ENCODE peak calls at places on chromosomes 6 and 20, in five cellular contexts. E is HCT116; H is CD4-positive, alpha-beta memory T cell; Z is SJSA1; C is heart right ventricle. B is an unnamed sample. For H3K9me3, the result is how much of the 10 kb centered on the place peaks cover.

GRCh38 chr6:49676671-49677281 is 36.6 kb downstream of the CRISP2 start:
- DNase-seq in Z (no peak), C (no peak), H (no peak), E (no peak), B (no peak)

GRCh38 chr6:89944826-89945407 is 50.6 kb downstream of the GJA10 start:
- DNase-seq in Z (no peak), H (peak), E (peak), C (no peak), B (no peak)

GRCh38 chr20:59835057-59835447 is 98.4 kb downstream of the SYCP2 start:
- DNase-seq in C (no peak), Z (peak), E (no peak), H (no peak), B (no peak)

GRCh38 chr6:116840091-116840490 is 11.2 kb upstream of the GPRC6A start:
- DNase-seq in H (no peak), Z (no peak), C (no peak), E (no peak), B (no peak)

GRCh38 chr20:58130156-58130555 is 98.3 kb downstream of the ANKRD60 start:
- DNase-seq in C (no peak), H (no peak), Z (no peak), E (no peak), B (no peak)

GRCh38 chr6:136527831-136528230 is 22.4 kb downstream of the MAP7 start:
- DNase-seq in H (no peak), C (no peak), E (no peak), Z (no peak), B (no peak)

GRCh38 chr6:35710241-35710847 is 21.6 kb upstream of the FKBP5 start:
- DNase-seq in Z (no peak), C (no peak), E (no peak), H (peak), B (no peak)

GRCh38 chr20:45450097-45450818 is 19.3 kb upstream of the WFDC2 start:
- DNase-seq in C (no peak), E (peak), H (peak), Z (no peak), B (no peak)

GRCh38 chr6:8064638-8065518 is 689 bp upstream of the BLOC1S5 start:
- DNase-seq in Z (no peak), C (no peak), H (no peak), E (no peak), B (no peak)

GRCh38 chr6:1104988-1105670 is 206.8 kb upstream of the FOXQ1 start:
- DNase-seq in E (no peak), H (no peak), C (no peak), Z (no peak), B (no peak)

GRCh38 chr6:53151676-53152075 is 3.0 kb upstream of the GCM1 start:
- DNase-seq in C (no peak), E (peak), H (no peak), Z (no peak), B (peak)

GRCh38 chr6:152845421-152845820 is 94.8 kb downstream of the VIP start:
- DNase-seq in H (no peak), Z (no peak), E (no peak), C (no peak), B (no peak)

GRCh38 chr20:31392836-31393235 is 2.4 kb upstream of the DEFB119 start:
- DNase-seq in H (no peak), C (no peak), Z (no peak), E (no peak), B (no peak)
- H3K9me3 ChIP-seq in H (under half), C (under half), Z (under half), E (under half), B (under half)

DNA sequence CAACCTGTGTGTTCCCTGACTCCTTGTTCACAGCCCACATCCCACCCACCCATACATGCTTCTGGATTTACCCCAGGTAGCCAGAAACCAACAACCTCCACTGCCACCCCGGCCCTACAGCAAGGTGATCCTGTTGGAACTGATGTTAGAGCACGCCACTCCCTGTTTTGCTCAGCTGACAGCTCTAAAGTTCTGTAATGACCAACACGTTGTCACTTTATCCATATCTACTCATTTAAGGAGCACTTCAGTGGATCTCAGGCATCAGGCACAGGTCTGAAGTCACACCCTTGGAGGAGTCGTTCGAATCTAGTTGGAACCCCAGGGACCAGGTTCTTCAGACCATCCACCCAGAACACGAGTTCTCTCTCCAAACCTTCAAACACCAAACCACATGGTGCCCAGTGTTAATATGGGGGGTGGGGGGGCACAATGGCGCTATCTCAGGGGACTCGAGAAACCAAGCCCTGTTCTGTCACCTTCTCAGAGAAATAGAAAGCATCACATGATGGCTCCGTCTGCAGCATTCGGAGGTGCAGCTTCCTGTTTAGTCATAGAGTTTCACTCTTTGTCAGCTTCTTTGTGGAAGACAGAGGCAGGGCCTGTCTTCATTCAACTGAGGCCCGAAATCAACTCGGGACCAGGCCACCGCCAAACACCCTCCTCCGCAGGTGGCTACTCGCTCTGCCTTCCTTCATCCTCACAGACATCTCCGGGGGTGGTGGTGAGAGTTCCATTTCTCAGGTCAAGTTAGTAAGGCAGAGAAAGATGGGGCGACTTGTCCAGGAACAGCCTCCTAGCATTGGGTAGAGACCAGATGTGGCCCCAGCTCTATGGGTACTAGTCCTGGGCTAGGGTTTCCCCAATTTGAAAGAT is 142.2 kb downstream of the NFATC2 start:
- DNase-seq in C (no peak), Z (no peak), E (no peak), H (peak), B (no peak)
- H3K27ac ChIP-seq in C (no peak), Z (no peak), E (no peak), H (peak), B (no peak)

GRCh38 chr20:56222945-56223344 is 25.6 kb upstream of the MC3R start:
- DNase-seq in Z (no peak), E (no peak), C (no peak), H (no peak), B (no peak)
- H3K9me3 ChIP-seq in Z (under half), E (under half), C (under half), H (under half), B (under half)

DNA sequence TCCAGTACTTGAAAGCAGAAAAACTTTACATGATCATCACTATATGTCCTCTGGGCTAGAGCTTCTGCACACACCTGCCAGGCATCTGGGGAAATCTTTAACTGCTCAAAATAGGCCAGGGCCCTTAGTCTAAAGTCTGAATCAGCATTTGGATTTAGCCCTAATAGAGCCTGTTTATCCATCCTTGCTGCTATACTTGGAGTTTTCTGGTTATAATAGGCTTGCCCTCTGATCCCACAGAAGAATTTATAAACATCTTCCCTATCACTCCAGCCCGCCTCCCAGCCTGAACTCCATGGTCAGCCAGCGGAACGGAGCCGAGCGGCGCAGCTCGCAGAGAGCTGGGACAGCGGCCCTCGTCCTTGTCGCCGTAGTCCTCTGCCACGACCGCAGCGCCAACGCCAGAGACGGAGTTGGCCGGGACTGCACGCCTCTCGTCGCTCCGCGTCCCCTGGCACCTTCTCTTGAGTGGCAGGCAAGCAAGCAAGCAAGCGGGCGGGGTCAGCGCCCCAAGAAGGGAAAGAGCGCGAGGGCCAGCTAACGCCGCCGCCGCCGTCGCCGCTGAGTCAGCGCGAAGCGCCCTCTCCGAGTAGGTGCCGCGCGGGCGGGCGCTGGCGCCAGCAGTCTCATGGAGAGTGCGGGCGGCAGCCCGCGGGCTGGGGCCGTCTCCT is 25.4 kb upstream of the ASIP start:
- DNase-seq in C (peak), Z (peak), E (peak), H (peak), B (peak)
- H3K27ac ChIP-seq in C (peak), Z (peak), E (peak), H (no peak), B (no peak)

DNA sequence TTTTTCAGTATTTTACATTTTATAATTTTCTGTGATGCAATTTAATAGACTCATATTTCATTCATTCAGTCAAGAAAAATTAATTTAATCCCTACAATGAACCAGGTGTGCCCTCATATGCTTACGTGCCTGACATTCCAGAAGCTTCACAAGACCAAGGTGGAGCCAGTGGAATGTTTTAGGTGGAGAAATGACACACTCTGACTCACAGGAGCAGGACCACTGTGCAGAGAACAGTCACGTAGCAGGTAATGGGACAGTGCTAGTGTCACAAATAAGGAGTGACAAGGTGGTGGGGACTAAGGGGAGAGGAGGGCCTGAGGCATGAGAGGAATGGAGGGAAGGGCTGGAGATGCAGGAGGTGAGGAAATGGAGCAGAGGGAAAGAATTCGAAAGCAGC is 37.0 kb upstream of the HLA-G start:
- DNase-seq in Z (no peak), C (no peak), E (peak), H (no peak), B (no peak)
- H3K9me3 ChIP-seq in Z (under half), C (under half), E (under half), H (under half), B (under half)

GRCh38 chr6:125217369-125217768 is 63.8 kb downstream of the TPD52L1 start:
- DNase-seq in C (no peak), Z (no peak), H (no peak), E (no peak), B (no peak)
- H3K27ac ChIP-seq in C (no peak), Z (no peak), H (no peak), E (no peak), B (no peak)